ENCODE peak calls at places on chromosomes 12 and 14, in five cellular contexts. K, B, I, S and C are unnamed samples.

GRCh38 chr12:93818488-93819047 is 141.4 kb downstream of the CRADD start:
- DNase-seq in K (no peak), B (no peak), I (no peak), S (no peak), C (no peak)

GRCh38 chr12:50708619-50709018 is 55.3 kb upstream of the ATF1 start:
- DNase-seq in K (no peak), B (no peak), I (no peak), S (no peak), C (no peak)

GRCh38 chr14:34766060-34766459 is 51.7 kb upstream of the CFL2 start:
- DNase-seq in K (no peak), B (no peak), I (no peak), S (no peak), C (no peak)

GRCh38 chr14:68981539-68981976 is 2.5 kb upstream of the ACTN1 start:
- DNase-seq in K (no peak), B (no peak), I (no peak), S (no peak), C (no peak)

GRCh38 chr14:40099316-40099715 is 667.1 kb upstream of the FBXO33 start:
- DNase-seq in K (no peak), B (no peak), I (no peak), S (no peak), C (no peak)

GRCh38 chr12:95995238-95996031 is 709 bp downstream of the HAL start:
- DNase-seq in K (no peak), B (no peak), I (no peak), S (no peak), C (no peak)

GRCh38 chr14:90554341-90554740 is 157.5 kb downstream of the CALM1 start:
- DNase-seq in K (no peak), B (no peak), I (no peak), S (no peak), C (no peak)

GRCh38 chr14:52888839-52889838 is 61.7 kb downstream of the FERMT2 start:
- DNase-seq in K (no peak), B (no peak), I (no peak), S (no peak), C (no peak)

GRCh38 chr12:56078931-56079728 is 835 bp upstream of the ERBB3 start:
- DNase-seq in K (no peak), B (peak), I (peak), S (peak), C (peak)

GRCh38 chr12:89707623-89707991 is 1.0 kb downstream of the ATP2B1 start:
- DNase-seq in K (no peak), B (no peak), I (peak), S (peak), C (peak)

GRCh38 chr12:65755596-65755978 is 68.7 kb upstream of the HMGA2 start:
- DNase-seq in K (no peak), B (no peak), I (no peak), S (no peak), C (no peak)

GRCh38 chr12:104342635-104343249 is 39.2 kb downstream of the EID3 start:
- DNase-seq in K (no peak), B (no peak), I (no peak), S (no peak), C (no peak)

GRCh38 chr14:92577321-92577742 is 63.8 kb downstream of the RIN3 start:
- DNase-seq in K (peak), B (no peak), I (no peak), S (no peak), C (no peak)

GRCh38 chr14:77988966-77989365 is 181.2 kb upstream of the NRXN3 start:
- DNase-seq in K (no peak), B (no peak), I (no peak), S (no peak), C (peak)

GRCh38 chr12:66467932-66468331 is 165.6 kb downstream of the HELB start:
- DNase-seq in K (no peak), B (no peak), I (peak), S (peak), C (no peak)

GRCh38 chr14:70788893-70789292 is 20.4 kb downstream of the MAP3K9 start:
- DNase-seq in K (no peak), B (no peak), I (no peak), S (no peak), C (no peak)

GRCh38 chr12:127145929-127146789 is 1120.8 kb upstream of the TMEM132C start:
- DNase-seq in K (no peak), B (no peak), I (peak), S (peak), C (no peak)

GRCh38 chr14:104731249-104731924 is 7.4 kb downstream of the ADSS1 start:
- DNase-seq in K (no peak), B (no peak), I (peak), S (peak), C (peak)

GRCh38 chr14:54976316-54976715 is 50.6 kb downstream of the WDHD1 start:
- DNase-seq in K (no peak), B (no peak), I (no peak), S (no peak), C (no peak)

GRCh38 chr14:23057757-23058653 is 685 bp upstream of the CDH24 start:
- DNase-seq in K (peak), B (peak), I (peak), S (peak), C (peak)

GRCh38 chr12:19085090-19085489 is 44.4 kb upstream of the PLEKHA5 start:
- DNase-seq in K (no peak), B (no peak), I (no peak), S (no peak), C (no peak)

GRCh38 chr12:108594-108993 is 42.0 kb downstream of the IQSEC3 start:
- DNase-seq in K (no peak), B (no peak), I (no peak), S (peak), C (no peak)

GRCh38 chr14:104432611-104433231 is 146.8 kb upstream of the C14orf180 start:
- DNase-seq in K (no peak), B (no peak), I (no peak), S (no peak), C (no peak)

GRCh38 chr12:80815351-80815750 is 98.6 kb downstream of the MYF5 start:
- DNase-seq in K (no peak), B (no peak), I (no peak), S (no peak), C (no peak)

GRCh38 chr12:32362892-32363291 is 36.5 kb upstream of the FGD4 start:
- DNase-seq in K (no peak), B (no peak), I (no peak), S (no peak), C (no peak)

GRCh38 chr12:32367381-32367780 is 32.0 kb upstream of the FGD4 start:
- DNase-seq in K (no peak), B (no peak), I (no peak), S (no peak), C (no peak)

GRCh38 chr12:32369202-32369601 is 30.2 kb upstream of the FGD4 start:
- DNase-seq in K (no peak), B (no peak), I (no peak), S (no peak), C (no peak)

GRCh38 chr12:32366704-32367103 is 32.7 kb upstream of the FGD4 start:
- DNase-seq in K (no peak), B (no peak), I (no peak), S (no peak), C (no peak)

GRCh38 chr12:32365473-32366064 is 33.8 kb upstream of the FGD4 start:
- DNase-seq in K (peak), B (peak), I (peak), S (peak), C (peak)
- TF ChIP-seq TAF1 in K (no peak), B (no peak), I (no peak), S (no peak), C (no peak)

GRCh38 chr14:81243499-81243898 is 22.7 kb upstream of the GTF2A1 start:
- DNase-seq in K (no peak), B (no peak), I (no peak), S (no peak), C (no peak)

GRCh38 chr14:81252278-81252677 is 31.5 kb upstream of the GTF2A1 start:
- DNase-seq in K (no peak), B (no peak), I (no peak), S (no peak), C (no peak)

GRCh38 chr14:81246561-81247270 is 26.0 kb upstream of the GTF2A1 start:
- DNase-seq in K (no peak), B (no peak), I (no peak), S (no peak), C (no peak)

GRCh38 chr14:81245771-81246170 is 25.0 kb upstream of the GTF2A1 start:
- DNase-seq in K (no peak), B (no peak), I (no peak), S (no peak), C (no peak)

GRCh38 chr14:81247271-81247766 is 26.6 kb upstream of the GTF2A1 start:
- DNase-seq in K (no peak), B (no peak), I (no peak), S (no peak), C (no peak)
- H2AFZ ChIP-seq in K (no peak), B (no peak), I (no peak), S (no peak), C (no peak)

GRCh38 chr14:53963491-53964227 is 7.0 kb upstream of the BMP4 start:
- DNase-seq in K (no peak), B (no peak), I (no peak), S (no peak), C (no peak)
- TF ChIP-seq TAF1 in K (no peak), B (no peak), I (no peak), S (no peak), C (no peak)

DNA sequence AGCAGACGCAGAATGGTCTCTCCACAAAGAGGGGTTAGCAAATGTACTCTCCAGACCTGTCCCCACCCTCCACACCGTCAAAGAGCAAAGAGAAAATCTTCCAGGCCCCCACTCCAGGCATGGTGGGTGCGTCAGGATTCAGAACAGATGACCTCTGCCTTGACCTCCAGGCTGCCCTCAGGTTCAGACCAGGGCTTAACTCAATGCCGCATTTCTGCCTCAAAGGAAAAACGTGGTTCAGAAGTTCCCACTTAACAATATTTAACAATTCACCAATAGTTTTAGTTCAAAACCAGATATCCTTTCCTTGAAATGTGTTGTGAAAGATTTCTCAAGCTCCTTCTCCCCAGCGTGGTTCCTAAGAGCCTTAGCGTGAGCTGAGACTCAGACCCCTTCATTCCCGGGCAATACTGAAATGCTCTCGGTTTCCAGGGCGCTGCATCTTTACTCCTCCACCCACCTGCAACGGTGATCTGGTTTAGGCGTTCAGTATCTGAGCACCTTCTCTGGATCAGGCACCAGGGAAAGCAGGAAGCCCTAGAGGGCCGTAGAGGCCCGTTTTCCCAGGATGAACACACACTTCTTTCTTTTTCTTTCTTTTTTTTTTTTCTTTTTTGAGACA is 22.9 kb downstream of the HSP90AA1 start:
- DNase-seq in K (no peak), B (no peak), I (no peak), S (peak), C (no peak)
- H2AFZ ChIP-seq in K (no peak), B (peak), I (peak), S (no peak), C (peak)

DNA sequence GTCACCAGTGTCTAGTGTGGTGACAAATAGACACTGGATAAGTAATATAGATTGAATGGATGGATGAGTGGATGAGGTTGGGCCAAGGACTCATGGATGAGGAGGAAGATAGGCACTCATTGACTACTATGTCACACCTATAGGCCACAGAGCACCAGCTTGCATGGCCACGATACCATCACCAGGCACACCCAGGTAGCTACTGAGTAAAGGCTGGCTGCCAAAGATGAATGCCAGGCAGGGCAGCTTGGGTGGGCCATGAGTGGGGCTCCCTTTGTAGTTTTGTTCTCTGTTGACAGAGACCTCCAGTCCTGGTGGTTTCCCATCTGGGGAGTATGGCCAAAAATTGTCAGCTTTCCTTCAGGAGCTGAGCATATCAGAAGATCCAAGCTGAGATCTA is 11.2 kb upstream of the KRT83 start:
- DNase-seq in K (no peak), B (no peak), I (no peak), S (no peak), C (no peak)
- TF ChIP-seq TAF1 in K (no peak), B (no peak), I (no peak), S (no peak), C (no peak)